ENCODE peak calls at places on chromosome 22, in ten cellular contexts. One of them, this sample, is unnamed.

GRCh38 chr22:25176175-25176574 is 23.5 kb upstream of the CRYBB3 start:
- DNase-seq in brain microvascular endothelial cell: no peak
- DNase-seq in left colon: no peak
- DNase-seq in breast epithelium: peak; percentile 83
- DNase-seq in transverse colon: no peak
- DNase-seq in IMR-90: no peak
- DNase-seq in AG20443: no peak
- DNase-seq in cardiac fibroblast: peak; percentile 24
- DNase-seq in activated CD8-positive, alpha-beta memory T cell treated with anti-CD3 and anti-CD28 coated beads, Interleukin-2, amount 50 U/mL, for 4 hours: no peak
- DNase-seq in posterior cingulate gyrus: no peak
- DNase-seq in this sample: no peak

GRCh38 chr22:35432226-35432905 is 32.4 kb downstream of the MCM5 start:
- DNase-seq in brain microvascular endothelial cell: no peak
- DNase-seq in posterior cingulate gyrus: peak; percentile 59
- DNase-seq in AG20443: no peak
- DNase-seq in IMR-90: no peak
- DNase-seq in left colon: no peak
- DNase-seq in activated CD8-positive, alpha-beta memory T cell treated with anti-CD3 and anti-CD28 coated beads, Interleukin-2, amount 50 U/mL, for 4 hours: no peak
- DNase-seq in breast epithelium: no peak
- DNase-seq in cardiac fibroblast: no peak
- DNase-seq in transverse colon: no peak
- DNase-seq in this sample: no peak

GRCh38 chr22:26283330-26283729 is 114.1 kb downstream of the SEZ6L start:
- DNase-seq in breast epithelium: no peak
- DNase-seq in posterior cingulate gyrus: no peak
- DNase-seq in transverse colon: no peak
- DNase-seq in brain microvascular endothelial cell: no peak
- DNase-seq in AG20443: no peak
- DNase-seq in left colon: no peak
- DNase-seq in activated CD8-positive, alpha-beta memory T cell treated with anti-CD3 and anti-CD28 coated beads, Interleukin-2, amount 50 U/mL, for 4 hours: no peak
- DNase-seq in cardiac fibroblast: no peak
- DNase-seq in IMR-90: no peak
- DNase-seq in this sample: no peak

GRCh38 chr22:24198682-24199052 is 17.4 kb downstream of the SUSD2 start:
- DNase-seq in breast epithelium: no peak
- DNase-seq in cardiac fibroblast: no peak
- DNase-seq in left colon: no peak
- DNase-seq in posterior cingulate gyrus: no peak
- DNase-seq in brain microvascular endothelial cell: no peak
- DNase-seq in transverse colon: no peak
- DNase-seq in AG20443: no peak
- DNase-seq in IMR-90: no peak
- DNase-seq in activated CD8-positive, alpha-beta memory T cell treated with anti-CD3 and anti-CD28 coated beads, Interleukin-2, amount 50 U/mL, for 4 hours: no peak
- DNase-seq in this sample: no peak

GRCh38 chr22:45159652-45160462 is 3.9 kb upstream of the NUP50 start:
- DNase-seq in activated CD8-positive, alpha-beta memory T cell treated with anti-CD3 and anti-CD28 coated beads, Interleukin-2, amount 50 U/mL, for 4 hours: no peak
- DNase-seq in cardiac fibroblast: no peak
- DNase-seq in AG20443: no peak
- DNase-seq in IMR-90: peak; percentile 38
- DNase-seq in left colon: peak; percentile 37
- DNase-seq in breast epithelium: no peak
- DNase-seq in posterior cingulate gyrus: no peak
- DNase-seq in brain microvascular endothelial cell: no peak
- DNase-seq in transverse colon: peak; percentile 33
- DNase-seq in this sample: no peak

GRCh38 chr22:20903093-20903492 is 14.1 kb upstream of the CRKL start:
- DNase-seq in transverse colon: no peak
- DNase-seq in cardiac fibroblast: no peak
- DNase-seq in brain microvascular endothelial cell: no peak
- DNase-seq in breast epithelium: no peak
- DNase-seq in posterior cingulate gyrus: no peak
- DNase-seq in AG20443: no peak
- DNase-seq in activated CD8-positive, alpha-beta memory T cell treated with anti-CD3 and anti-CD28 coated beads, Interleukin-2, amount 50 U/mL, for 4 hours: no peak
- DNase-seq in left colon: no peak
- DNase-seq in IMR-90: no peak
- DNase-seq in this sample: no peak

GRCh38 chr22:48886604-48887393 is 940.9 kb downstream of the BRD1 start:
- DNase-seq in activated CD8-positive, alpha-beta memory T cell treated with anti-CD3 and anti-CD28 coated beads, Interleukin-2, amount 50 U/mL, for 4 hours: no peak
- DNase-seq in left colon: no peak
- DNase-seq in AG20443: no peak
- DNase-seq in posterior cingulate gyrus: peak; percentile 70
- DNase-seq in transverse colon: no peak
- DNase-seq in brain microvascular endothelial cell: no peak
- DNase-seq in breast epithelium: no peak
- DNase-seq in IMR-90: no peak
- DNase-seq in cardiac fibroblast: no peak
- DNase-seq in this sample: peak; percentile 38

GRCh38 chr22:44181912-44182590 is 1.3 kb downstream of the PARVG start:
- DNase-seq in cardiac fibroblast: no peak
- DNase-seq in activated CD8-positive, alpha-beta memory T cell treated with anti-CD3 and anti-CD28 coated beads, Interleukin-2, amount 50 U/mL, for 4 hours: peak; percentile 27
- DNase-seq in left colon: no peak
- DNase-seq in AG20443: no peak
- DNase-seq in transverse colon: no peak
- DNase-seq in IMR-90: no peak
- DNase-seq in posterior cingulate gyrus: peak; percentile 67
- DNase-seq in brain microvascular endothelial cell: no peak
- DNase-seq in breast epithelium: no peak
- DNase-seq in this sample: no peak

GRCh38 chr22:36028646-36029405 is at the start of gene RBFOX2:
- DNase-seq in AG20443: peak; percentile 99
- DNase-seq in breast epithelium: peak; percentile 94
- DNase-seq in left colon: peak; percentile 97
- DNase-seq in cardiac fibroblast: peak; percentile 95
- DNase-seq in brain microvascular endothelial cell: peak; percentile 95
- DNase-seq in IMR-90: peak; percentile 95
- DNase-seq in activated CD8-positive, alpha-beta memory T cell treated with anti-CD3 and anti-CD28 coated beads, Interleukin-2, amount 50 U/mL, for 4 hours: peak; percentile 78
- DNase-seq in posterior cingulate gyrus: peak; percentile 98
- DNase-seq in transverse colon: peak; percentile 97
- DNase-seq in this sample: peak; percentile 99

GRCh38 chr22:28710889-28711285 is 30.7 kb downstream of the CHEK2 start:
- DNase-seq in brain microvascular endothelial cell: peak; percentile 24
- DNase-seq in breast epithelium: no peak
- DNase-seq in left colon: no peak
- DNase-seq in IMR-90: peak; percentile 43
- DNase-seq in transverse colon: no peak
- DNase-seq in cardiac fibroblast: peak; percentile 70
- DNase-seq in AG20443: no peak
- DNase-seq in posterior cingulate gyrus: no peak
- DNase-seq in activated CD8-positive, alpha-beta memory T cell treated with anti-CD3 and anti-CD28 coated beads, Interleukin-2, amount 50 U/mL, for 4 hours: no peak
- DNase-seq in this sample: no peak

GRCh38 chr22:39457047-39457545 is 284 bp downstream of the MGAT3 start:
- DNase-seq in IMR-90: no peak
- DNase-seq in left colon: no peak
- DNase-seq in transverse colon: no peak
- DNase-seq in cardiac fibroblast: no peak
- DNase-seq in posterior cingulate gyrus: no peak
- DNase-seq in AG20443: peak; percentile 47
- DNase-seq in brain microvascular endothelial cell: no peak
- DNase-seq in breast epithelium: no peak
- DNase-seq in activated CD8-positive, alpha-beta memory T cell treated with anti-CD3 and anti-CD28 coated beads, Interleukin-2, amount 50 U/mL, for 4 hours: no peak
- DNase-seq in this sample: no peak

GRCh38 chr22:37930270-37930951 is 23.0 kb downstream of the C22orf23 start:
- DNase-seq in brain microvascular endothelial cell: no peak
- DNase-seq in left colon: no peak
- DNase-seq in IMR-90: peak; percentile 14
- DNase-seq in activated CD8-positive, alpha-beta memory T cell treated with anti-CD3 and anti-CD28 coated beads, Interleukin-2, amount 50 U/mL, for 4 hours: no peak
- DNase-seq in posterior cingulate gyrus: no peak
- DNase-seq in breast epithelium: no peak
- DNase-seq in AG20443: peak; percentile 76
- DNase-seq in cardiac fibroblast: peak; percentile 49
- DNase-seq in transverse colon: no peak
- DNase-seq in this sample: no peak

GRCh38 chr22:38531251-38531956 is 25.3 kb upstream of the DDX17 start:
- DNase-seq in activated CD8-positive, alpha-beta memory T cell treated with anti-CD3 and anti-CD28 coated beads, Interleukin-2, amount 50 U/mL, for 4 hours: no peak
- DNase-seq in cardiac fibroblast: peak; percentile 11
- DNase-seq in breast epithelium: no peak
- DNase-seq in left colon: no peak
- DNase-seq in posterior cingulate gyrus: no peak
- DNase-seq in IMR-90: no peak
- DNase-seq in transverse colon: no peak
- DNase-seq in AG20443: no peak
- DNase-seq in brain microvascular endothelial cell: no peak
- DNase-seq in this sample: no peak

GRCh38 chr22:38172489-38173155 is 9.0 kb downstream of the PLA2G6 start:
- DNase-seq in AG20443: peak; percentile 23
- DNase-seq in cardiac fibroblast: peak; percentile 76
- DNase-seq in transverse colon: peak; percentile 53
- DNase-seq in IMR-90: peak; percentile 65
- DNase-seq in activated CD8-positive, alpha-beta memory T cell treated with anti-CD3 and anti-CD28 coated beads, Interleukin-2, amount 50 U/mL, for 4 hours: peak; percentile 54
- DNase-seq in brain microvascular endothelial cell: peak; percentile 29
- DNase-seq in posterior cingulate gyrus: no peak
- DNase-seq in breast epithelium: peak; percentile 95
- DNase-seq in left colon: peak; percentile 83
- DNase-seq in this sample: peak; percentile 74

GRCh38 chr22:29842740-29843139 is 4.7 kb upstream of the ASCC2 start:
- DNase-seq in posterior cingulate gyrus: no peak
- DNase-seq in left colon: no peak
- DNase-seq in IMR-90: peak; percentile 91
- DNase-seq in cardiac fibroblast: peak; percentile 98
- DNase-seq in activated CD8-positive, alpha-beta memory T cell treated with anti-CD3 and anti-CD28 coated beads, Interleukin-2, amount 50 U/mL, for 4 hours: no peak
- DNase-seq in transverse colon: no peak
- DNase-seq in brain microvascular endothelial cell: peak; percentile 96
- DNase-seq in breast epithelium: no peak
- DNase-seq in AG20443: peak; percentile 81
- DNase-seq in this sample: no peak

GRCh38 chr22:38461057-38461413 is 6.0 kb upstream of the KCNJ4 start:
- DNase-seq in cardiac fibroblast: no peak
- DNase-seq in brain microvascular endothelial cell: no peak
- DNase-seq in AG20443: no peak
- DNase-seq in transverse colon: no peak
- DNase-seq in activated CD8-positive, alpha-beta memory T cell treated with anti-CD3 and anti-CD28 coated beads, Interleukin-2, amount 50 U/mL, for 4 hours: no peak
- DNase-seq in left colon: no peak
- DNase-seq in breast epithelium: no peak
- DNase-seq in posterior cingulate gyrus: no peak
- DNase-seq in IMR-90: no peak
- DNase-seq in this sample: no peak

GRCh38 chr22:47165338-47165931 is 403.0 kb downstream of the TBC1D22A start:
- DNase-seq in activated CD8-positive, alpha-beta memory T cell treated with anti-CD3 and anti-CD28 coated beads, Interleukin-2, amount 50 U/mL, for 4 hours: no peak
- DNase-seq in brain microvascular endothelial cell: no peak
- DNase-seq in AG20443: no peak
- DNase-seq in left colon: peak; percentile 7
- DNase-seq in transverse colon: peak; percentile 5
- DNase-seq in IMR-90: no peak
- DNase-seq in breast epithelium: no peak
- DNase-seq in posterior cingulate gyrus: peak; percentile 70
- DNase-seq in cardiac fibroblast: no peak
- DNase-seq in this sample: peak; percentile 64

GRCh38 chr22:36331912-36332622 is 55.7 kb downstream of the MYH9 start:
- DNase-seq in AG20443: peak; percentile 53
- DNase-seq in breast epithelium: no peak
- DNase-seq in posterior cingulate gyrus: no peak
- DNase-seq in left colon: peak; percentile 79
- DNase-seq in brain microvascular endothelial cell: no peak
- DNase-seq in transverse colon: peak; percentile 76
- DNase-seq in activated CD8-positive, alpha-beta memory T cell treated with anti-CD3 and anti-CD28 coated beads, Interleukin-2, amount 50 U/mL, for 4 hours: peak; percentile 46
- DNase-seq in IMR-90: peak; percentile 49
- DNase-seq in cardiac fibroblast: peak; percentile 66
- DNase-seq in this sample: no peak

GRCh38 chr22:47587361-47587760 is 824.9 kb downstream of the TBC1D22A start:
- DNase-seq in IMR-90: no peak
- DNase-seq in activated CD8-positive, alpha-beta memory T cell treated with anti-CD3 and anti-CD28 coated beads, Interleukin-2, amount 50 U/mL, for 4 hours: no peak
- DNase-seq in AG20443: no peak
- DNase-seq in breast epithelium: no peak
- DNase-seq in left colon: no peak
- DNase-seq in brain microvascular endothelial cell: no peak
- DNase-seq in transverse colon: no peak
- DNase-seq in posterior cingulate gyrus: no peak
- DNase-seq in cardiac fibroblast: no peak
- DNase-seq in this sample: no peak

GRCh38 chr22:30837531-30837930 is 131.0 kb downstream of the MORC2 start:
- DNase-seq in cardiac fibroblast: no peak
- DNase-seq in left colon: no peak
- DNase-seq in IMR-90: no peak
- DNase-seq in transverse colon: no peak
- DNase-seq in brain microvascular endothelial cell: no peak
- DNase-seq in breast epithelium: no peak
- DNase-seq in posterior cingulate gyrus: no peak
- DNase-seq in AG20443: peak; percentile 2
- DNase-seq in activated CD8-positive, alpha-beta memory T cell treated with anti-CD3 and anti-CD28 coated beads, Interleukin-2, amount 50 U/mL, for 4 hours: no peak
- DNase-seq in this sample: no peak

GRCh38 chr22:28896611-28897010 is 13.2 kb downstream of the ZNRF3 start:
- DNase-seq in transverse colon: no peak
- DNase-seq in AG20443: no peak
- DNase-seq in breast epithelium: no peak
- DNase-seq in activated CD8-positive, alpha-beta memory T cell treated with anti-CD3 and anti-CD28 coated beads, Interleukin-2, amount 50 U/mL, for 4 hours: no peak
- DNase-seq in posterior cingulate gyrus: no peak
- DNase-seq in brain microvascular endothelial cell: no peak
- DNase-seq in left colon: no peak
- DNase-seq in cardiac fibroblast: no peak
- DNase-seq in IMR-90: no peak
- DNase-seq in this sample: no peak

GRCh38 chr22:35632902-35633301 is 15.3 kb upstream of the APOL6 start:
- DNase-seq in posterior cingulate gyrus: no peak
- DNase-seq in breast epithelium: no peak
- DNase-seq in activated CD8-positive, alpha-beta memory T cell treated with anti-CD3 and anti-CD28 coated beads, Interleukin-2, amount 50 U/mL, for 4 hours: no peak
- DNase-seq in transverse colon: no peak
- DNase-seq in left colon: no peak
- DNase-seq in brain microvascular endothelial cell: no peak
- DNase-seq in IMR-90: no peak
- DNase-seq in AG20443: no peak
- DNase-seq in cardiac fibroblast: no peak
- DNase-seq in this sample: no peak